ENCODE peak calls at places on chromosomes 6 and 20, in six cellular contexts. L, H, O, J, X and Y are unnamed samples.

GRCh38 chr6:111080713-111081112 is 6.6 kb upstream of the SLC16A10 start:
- DNase-seq in L (no peak), H (no peak), O (no peak), J (peak), X (no peak), Y (no peak)

GRCh38 chr6:160102956-160103824 is 18.4 kb upstream of the SLC22A1 start:
- DNase-seq in L (peak), H (peak), O (peak), J (peak), X (no peak), Y (peak)

GRCh38 chr6:12313992-12314589 is 23.9 kb downstream of the EDN1 start:
- DNase-seq in L (no peak), H (peak), O (peak), J (peak), X (peak), Y (no peak)

GRCh38 chr6:137258170-137258569 is 39.0 kb upstream of the IFNGR1 start:
- DNase-seq in L (no peak), H (no peak), O (no peak), J (no peak), X (no peak), Y (no peak)

GRCh38 chr20:63628246-63628975 is 1.5 kb upstream of the GMEB2 start:
- DNase-seq in L (no peak), H (peak), O (peak), J (peak), X (peak), Y (peak)

GRCh38 chr6:3138341-3138740 is 19.0 kb downstream of the TUBB2A start:
- DNase-seq in L (no peak), H (peak), O (no peak), J (peak), X (no peak), Y (no peak)

GRCh38 chr6:158232445-158233213 is 64.5 kb downstream of the GTF2H5 start:
- DNase-seq in L (peak), H (peak), O (peak), J (peak), X (peak), Y (peak)

GRCh38 chr6:37588745-37589139 is 89.0 kb upstream of the CCDC167 start:
- DNase-seq in L (no peak), H (no peak), O (no peak), J (no peak), X (no peak), Y (no peak)

GRCh38 chr6:111925296-111925695 is 52.0 kb upstream of the FYN start:
- DNase-seq in L (no peak), H (peak), O (peak), J (peak), X (peak), Y (no peak)

GRCh38 chr6:8589941-8590676 is 154.8 kb upstream of the SLC35B3 start:
- DNase-seq in L (peak), H (no peak), O (no peak), J (peak), X (no peak), Y (peak)

GRCh38 chr6:1820165-1820564 is 210.4 kb downstream of the FOXC1 start:
- DNase-seq in L (no peak), H (no peak), O (peak), J (no peak), X (peak), Y (no peak)

GRCh38 chr6:122770835-122771601 is 8.5 kb upstream of the FABP7 start:
- DNase-seq in L (peak), H (no peak), O (no peak), J (peak), X (no peak), Y (peak)

GRCh38 chr6:130457605-130458004 is 91.8 kb downstream of the TMEM200A start:
- DNase-seq in L (no peak), H (no peak), O (no peak), J (no peak), X (no peak), Y (peak)

GRCh38 chr20:24242763-24243162 is 226.7 kb upstream of the SYNDIG1 start:
- DNase-seq in L (no peak), H (no peak), O (no peak), J (no peak), X (no peak), Y (no peak)

GRCh38 chr6:146149770-146150169 is 120.9 kb downstream of the GRM1 start:
- DNase-seq in L (no peak), H (no peak), O (no peak), J (no peak), X (no peak), Y (peak)
- H3K9ac ChIP-seq in L (no peak), H (no peak), O (no peak), J (no peak), X (no peak), Y (no peak)

DNA sequence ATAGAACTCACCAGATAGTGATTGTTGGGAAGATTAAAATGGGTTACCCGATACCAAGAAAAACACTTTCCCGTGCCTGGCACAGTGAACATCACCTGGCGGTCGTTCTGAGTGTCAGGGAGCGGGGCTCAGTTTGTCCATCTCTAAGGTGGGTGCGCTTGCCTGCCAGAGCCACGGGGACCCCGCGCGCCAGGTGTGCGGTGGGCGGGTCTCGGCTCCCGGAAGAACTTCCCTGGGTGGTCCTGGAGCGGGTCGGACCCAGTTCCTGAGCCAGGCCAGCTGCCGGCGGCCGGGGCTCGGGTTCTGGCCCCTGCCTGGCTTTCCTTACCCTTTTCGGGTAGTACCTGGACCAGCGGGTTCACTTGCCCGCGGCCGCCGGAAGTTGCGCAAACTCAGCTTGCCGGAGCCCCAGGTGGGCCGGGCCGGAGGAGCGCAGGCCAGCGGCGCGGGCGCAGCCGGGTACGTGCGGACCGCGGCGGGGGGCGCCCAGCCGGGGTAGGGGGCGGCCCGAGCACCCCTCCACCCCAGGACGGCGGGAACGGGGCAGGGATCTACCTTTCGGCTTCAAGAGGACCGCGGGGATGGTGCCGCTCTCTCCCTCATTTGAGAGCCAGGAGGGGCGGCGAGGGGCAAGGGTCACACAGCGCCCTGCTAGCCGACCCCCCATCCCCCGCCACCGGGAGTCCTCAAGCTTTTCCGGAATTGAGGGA is 7.5 kb downstream of the FAM110A start:
- DNase-seq in L (peak), H (no peak), O (no peak), J (peak), X (no peak), Y (peak)
- H3K4me3 ChIP-seq in L (peak), H (no peak), O (peak), J (peak), X (peak), Y (peak)

GRCh38 chr6:150928882-150929281 is 63.4 kb downstream of the MTHFD1L start:
- DNase-seq in L (peak), H (no peak), O (no peak), J (no peak), X (no peak), Y (peak)
- TF ChIP-seq CTCF in L (peak), H (peak), O (peak), J (peak), X (peak), Y (peak)

GRCh38 chr6:53437557-53438202 is 88.9 kb upstream of the ELOVL5 start:
- DNase-seq in L (peak), H (peak), O (peak), J (peak), X (peak), Y (peak)
- H3K9ac ChIP-seq in L (no peak), H (no peak), O (peak), J (no peak), X (peak), Y (no peak)

DNA sequence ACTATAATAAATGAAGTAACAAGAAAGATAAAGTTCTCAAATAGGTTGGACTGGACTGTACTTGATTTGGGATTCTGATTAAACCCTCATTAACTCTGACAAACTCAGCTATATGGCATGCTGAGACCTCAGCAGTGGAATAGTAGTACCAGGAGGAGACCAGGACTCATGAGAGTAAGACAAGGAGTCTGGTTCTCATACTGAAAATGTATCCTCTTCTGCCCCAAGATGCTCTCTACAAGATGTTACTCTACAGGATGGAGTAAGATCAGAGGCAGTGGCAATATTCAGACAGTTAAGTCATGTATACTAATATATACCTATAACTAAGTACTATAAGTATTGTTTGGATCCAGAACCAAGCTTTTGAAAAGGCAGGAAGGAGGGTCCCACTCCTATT is 31.9 kb upstream of the SYNCRIP start:
- DNase-seq in L (no peak), H (no peak), O (no peak), J (no peak), X (no peak), Y (no peak)
- H3K4me3 ChIP-seq in L (peak), H (no peak), O (no peak), J (no peak), X (peak), Y (peak)

DNA sequence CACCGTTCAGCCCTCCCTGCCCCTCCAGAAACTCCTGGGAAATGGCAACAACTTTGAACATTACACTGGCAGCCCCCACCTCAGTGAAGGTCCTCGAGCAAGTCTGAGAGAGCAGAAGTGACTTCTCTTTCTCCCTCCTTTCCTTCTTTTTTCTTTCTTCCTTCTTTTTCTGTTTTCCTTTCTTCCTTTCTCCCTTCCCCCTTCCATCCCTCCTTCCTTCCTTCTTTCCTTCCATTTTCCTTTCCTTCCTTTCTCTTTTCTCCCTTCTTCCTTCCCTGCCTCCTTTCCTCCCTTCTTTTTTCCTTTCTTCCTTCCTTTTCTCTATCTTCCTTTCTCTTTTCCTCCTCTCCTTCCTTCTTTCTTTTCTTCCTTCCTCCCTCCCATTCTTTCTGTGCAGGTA is 162.7 kb downstream of the UNC5CL start:
- DNase-seq in L (no peak), H (no peak), O (no peak), J (no peak), X (no peak), Y (no peak)
- TF ChIP-seq CTCF in L (no peak), H (no peak), O (no peak), J (no peak), X (no peak), Y (no peak)

DNA sequence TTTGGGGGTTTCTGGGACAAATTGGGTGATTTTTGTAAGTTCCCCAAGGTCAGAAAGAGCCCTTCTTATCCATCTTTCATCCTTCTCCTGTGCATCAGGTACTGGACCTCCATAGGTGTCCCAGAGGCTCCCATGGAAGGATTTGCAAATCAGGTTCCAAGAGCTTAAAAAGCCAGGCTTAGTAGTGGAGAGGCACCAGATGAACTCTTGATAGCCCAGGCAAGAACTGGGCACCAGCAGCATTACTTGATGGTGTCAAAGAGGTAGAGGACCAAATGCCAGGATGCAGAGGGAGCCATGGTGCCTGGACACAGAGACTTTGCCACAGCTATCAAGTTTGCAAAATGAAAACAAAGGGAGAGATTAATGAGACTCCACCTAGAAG is 20.9 kb upstream of the TRAM2 start:
- DNase-seq in L (no peak), H (no peak), O (no peak), J (no peak), X (no peak), Y (no peak)
- H3K9ac ChIP-seq in L (no peak), H (no peak), O (no peak), J (no peak), X (peak), Y (no peak)

DNA sequence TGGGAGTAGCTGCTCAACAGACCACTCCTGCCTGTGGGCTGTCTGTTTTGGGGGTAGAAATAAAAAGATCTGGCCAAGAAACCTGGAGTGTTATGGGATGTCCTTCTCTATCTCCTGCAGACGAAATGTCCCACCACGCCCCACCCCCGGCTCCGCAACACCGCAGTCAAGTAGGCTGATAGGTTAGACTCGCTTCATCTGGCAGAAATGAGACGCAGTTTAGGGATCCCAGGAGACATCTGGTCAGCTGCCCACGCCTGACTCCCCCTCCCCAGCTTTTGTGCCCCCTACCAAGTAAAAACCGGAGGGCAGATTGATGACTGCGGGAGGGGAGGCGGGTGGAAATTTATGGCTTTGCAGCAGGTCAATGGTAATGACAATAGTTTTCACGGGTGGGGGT is 25.9 kb downstream of the PMEPA1 start:
- DNase-seq in L (no peak), H (no peak), O (no peak), J (no peak), X (no peak), Y (no peak)
- H3K4me3 ChIP-seq in L (no peak), H (no peak), O (no peak), J (no peak), X (no peak), Y (no peak)